ENCODE peak calls at places on chromosome 6, in eight cellular contexts. Q, Z, E, O, P, X, S and B are unnamed samples.

GRCh38 chr6:56507517-56507916 is 135.2 kb downstream of the DST start:
- DNase-seq in O (no peak), Q (peak; percentile 43), X (no peak), E (no peak), Z (no peak), P (no peak), S (no peak), B (peak; percentile 79)

GRCh38 chr6:18022398-18023231 is 35.2 kb upstream of the KIF13A start:
- DNase-seq in E (no peak), X (peak; percentile 95), Q (no peak), P (peak; percentile 97), S (no peak), Z (no peak), O (no peak), B (no peak)

GRCh38 chr6:69917834-69918233 is 51.5 kb downstream of the COL19A1 start:
- DNase-seq in S (no peak), X (no peak), E (no peak), P (peak; percentile 6), Z (no peak), Q (no peak), O (no peak), B (no peak)

GRCh38 chr6:29230666-29231065 is 60.0 kb downstream of the OR2J2 start:
- DNase-seq in S (no peak), Z (no peak), Q (no peak), O (no peak), E (no peak), P (no peak), X (no peak), B (no peak)

GRCh38 chr6:80545323-80545722 is 438.9 kb downstream of the BCKDHB start:
- DNase-seq in X (no peak), E (no peak), P (no peak), O (no peak), Z (no peak), Q (no peak), S (no peak), B (no peak)

GRCh38 chr6:28349892-28350737 is at the start of gene ZKSCAN3:
- DNase-seq in O (peak; percentile 91), Q (peak; percentile 85), X (peak; percentile 91), Z (peak; percentile 77), E (peak; percentile 93), S (peak; percentile 87), P (peak; percentile 93), B (peak; percentile 79)

GRCh38 chr6:79872986-79873385 is 74.4 kb downstream of the ELOVL4 start:
- DNase-seq in S (no peak), E (no peak), P (no peak), Q (no peak), Z (no peak), X (no peak), O (no peak), B (no peak)

GRCh38 chr6:92496527-92496926 is 922.8 kb downstream of the EPHA7 start:
- DNase-seq in S (no peak), Z (no peak), E (no peak), Q (no peak), X (no peak), O (no peak), P (no peak), B (no peak)

GRCh38 chr6:127481628-127482027 is 22.4 kb upstream of the KIAA0408 start:
- DNase-seq in E (no peak), X (no peak), Q (no peak), Z (no peak), S (no peak), P (peak; percentile 17), O (no peak), B (no peak)

GRCh38 chr6:14706378-14706929 is 539.4 kb upstream of the JARID2 start:
- DNase-seq in P (no peak), Q (peak; percentile 64), S (no peak), O (peak; percentile 61), Z (no peak), X (no peak), E (peak; percentile 64), B (peak; percentile 26)

GRCh38 chr6:39821739-39822532 is 29.8 kb downstream of the DAAM2 start:
- DNase-seq in O (no peak), P (peak; percentile 17), Q (peak; percentile 70), E (no peak), S (no peak), X (no peak), Z (no peak), B (no peak)

GRCh38 chr6:19525673-19526072 is 311.5 kb upstream of the ID4 start:
- DNase-seq in Z (no peak), O (no peak), P (no peak), X (no peak), Q (no peak), E (no peak), S (no peak), B (no peak)

GRCh38 chr6:3719462-3720308 is 31.8 kb downstream of the PXDC1 start:
- DNase-seq in O (no peak), Z (no peak), P (no peak), S (no peak), E (no peak), X (no peak), Q (no peak), B (peak; percentile 27)

GRCh38 chr6:131980791-131981623 is 29.8 kb upstream of the CCN2 start:
- DNase-seq in Z (no peak), P (no peak), Q (no peak), O (no peak), E (no peak), X (no peak), S (no peak), B (no peak)

GRCh38 chr6:71602385-71602949 is 283.9 kb upstream of the RIMS1 start:
- DNase-seq in E (no peak), X (no peak), S (no peak), Q (no peak), P (no peak), Z (no peak), O (no peak), B (no peak)

GRCh38 chr6:138509371-138509770 is 10.1 kb upstream of the NHSL1 start:
- DNase-seq in S (peak; percentile 27), Q (peak; percentile 28), P (peak; percentile 71), E (no peak), X (peak; percentile 49), Z (no peak), O (no peak), B (no peak)

GRCh38 chr6:12440981-12441380 is 150.8 kb downstream of the EDN1 start:
- DNase-seq in Z (no peak), S (no peak), E (no peak), O (no peak), X (peak; percentile 43), Q (no peak), P (peak; percentile 45), B (no peak)

GRCh38 chr6:84867521-84867920 is 103.1 kb upstream of the TBX18 start:
- DNase-seq in X (no peak), E (no peak), O (no peak), P (no peak), S (no peak), Q (no peak), Z (no peak), B (no peak)

GRCh38 chr6:52516943-52517342 is 59.9 kb downstream of the TRAM2 start:
- DNase-seq in Q (no peak), P (no peak), E (no peak), Z (no peak), O (no peak), X (no peak), S (no peak), B (no peak)

GRCh38 chr6:166671434-166672061 is 44.5 kb upstream of the RPS6KA2 start:
- DNase-seq in S (peak; percentile 43), Q (no peak), O (no peak), X (no peak), P (no peak), E (no peak), Z (no peak), B (no peak)

GRCh38 chr6:165119231-165120020 is 190.0 kb downstream of the C6orf118 start:
- DNase-seq in E (no peak), S (no peak), O (no peak), Z (no peak), P (peak; percentile 4), Q (no peak), X (peak; percentile 24), B (no peak)
- H3K4me1 ChIP-seq in E (no peaks in the 10 kb centered on the region), S (no peaks in the 10 kb centered on the region), O (no peaks in the 10 kb centered on the region), Z (no peaks in the 10 kb centered on the region), P (peaks cover 6% of the 10 kb centered on the region), Q (no peaks in the 10 kb centered on the region), X (peaks cover 14% of the 10 kb centered on the region), B (no peaks in the 10 kb centered on the region)

DNA sequence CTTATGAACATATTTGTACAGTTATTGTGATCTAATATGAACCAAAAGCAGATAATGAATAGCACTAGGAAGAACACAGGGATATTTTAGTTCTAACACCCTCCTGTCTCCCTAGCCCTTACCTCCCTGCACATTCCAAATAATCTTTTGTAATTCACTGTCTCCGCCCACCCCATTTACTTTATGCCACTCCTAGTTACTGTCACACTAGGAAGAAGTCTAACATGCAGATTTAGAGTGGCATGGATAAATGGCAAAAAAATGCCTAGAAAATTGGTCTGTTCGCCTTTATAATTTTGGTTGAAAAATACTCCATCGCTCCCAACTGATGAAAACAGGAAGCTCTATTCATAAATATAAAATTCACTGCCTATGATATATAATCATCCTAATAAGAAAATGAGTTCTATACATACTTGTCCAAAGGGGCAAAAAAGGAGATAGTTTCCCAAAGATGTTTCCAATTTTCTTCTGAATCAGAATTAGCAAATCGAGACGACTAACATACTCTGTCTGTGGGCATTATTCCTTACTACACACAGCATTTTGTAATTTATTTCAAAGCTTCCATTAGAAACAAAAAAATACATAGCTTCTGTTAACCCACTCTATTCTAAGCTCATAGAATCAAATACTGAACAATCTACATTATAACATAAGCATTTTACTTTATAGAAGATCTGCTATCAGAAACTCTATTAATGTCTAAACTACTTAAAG is 1.3 kb upstream of the RUNX2 start:
- DNase-seq in Z (no peak), E (no peak), Q (no peak), O (no peak), X (peak; percentile 21), P (peak; percentile 47), S (no peak), B (no peak)
- TF ChIP-seq CTCF in Z (no peak), E (no peak), Q (no peak), O (no peak), X (no peak), P (no peak), S (no peak), B (no peak)

DNA sequence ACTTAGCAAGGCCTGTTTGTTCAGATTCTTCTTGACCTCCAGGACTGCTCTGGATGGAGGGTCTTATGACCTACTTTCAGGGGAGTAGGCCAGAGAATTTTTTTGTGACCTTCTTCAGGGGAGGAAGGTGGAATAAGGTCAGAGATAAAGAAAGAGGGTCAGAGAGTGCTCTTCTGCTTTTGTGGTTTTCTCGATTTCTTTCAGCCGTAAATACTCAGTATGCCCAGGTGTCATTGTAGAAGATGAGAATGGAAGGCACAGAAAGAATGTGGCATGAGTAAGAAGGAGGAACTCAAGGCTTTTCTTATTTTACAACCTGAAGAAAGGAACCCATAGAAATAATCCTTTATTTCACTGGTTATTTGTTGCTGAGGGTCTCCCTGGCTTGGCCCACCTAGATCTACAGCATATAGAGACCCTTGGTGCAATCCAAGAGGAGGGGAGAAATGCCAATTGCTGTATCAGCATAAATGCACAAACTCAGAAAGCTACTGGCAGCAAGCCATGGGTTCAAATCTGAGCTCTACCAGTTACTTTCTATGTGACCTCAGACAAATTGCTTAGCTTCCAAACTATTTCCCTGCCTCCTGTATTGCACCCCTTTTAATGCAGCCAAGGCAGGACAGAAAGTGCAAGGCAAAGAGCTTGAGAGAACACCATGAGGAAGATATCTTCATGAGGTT is 68.0 kb downstream of the OLIG3 start:
- DNase-seq in Q (no peak), Z (no peak), P (no peak), X (no peak), E (no peak), O (no peak), S (peak; percentile 71), B (no peak)
- H3K4me1 ChIP-seq in Q (no peaks in the 10 kb centered on the region), Z (peaks cover 12% of the 10 kb centered on the region), P (peaks cover 23% of the 10 kb centered on the region), X (peaks cover 12% of the 10 kb centered on the region), E (no peaks in the 10 kb centered on the region), O (no peaks in the 10 kb centered on the region), S (peaks cover 31% of the 10 kb centered on the region), B (no peaks in the 10 kb centered on the region)

GRCh38 chr6:114327074-114327473 is 15.7 kb downstream of the HS3ST5 start:
- DNase-seq in Z (no peak), P (no peak), O (no peak), Q (no peak), X (no peak), E (no peak), S (no peak), B (no peak)
- TF ChIP-seq CTCF in Z (no peak), P (peak; percentile 34), O (no peak), Q (no peak), X (peak; percentile 33), E (no peak), S (no peak), B (no peak)